ENCODE peak calls at places on chromosomes 12 and 14, in six cellular contexts. I is stimulated activated CD4-positive, alpha-beta T cell treated with anti-CD3 and anti-CD28 coated beads, Interleukin-4, amount 100 ng/mL, for 24 hours; Z is GM13976; U is stomach; O is GDM1; P is fibroblast of the conjunctiva. N is an unnamed sample.

GRCh38 chr14:72075649-72076334 is 143.6 kb downstream of the RGS6 start:
- DNase-seq in I (no peak), P (no peak), Z (no peak), U (no peak), O (no peak), N (no peak)

GRCh38 chr14:67999693-68000384 is 180.3 kb downstream of the RAD51B start:
- DNase-seq in P (no peak), Z (no peak), U (no peak), O (no peak), I (no peak), N (no peak)

GRCh38 chr14:93964820-93965286 is 11.5 kb downstream of the ASB2 start:
- DNase-seq in O (no peak), P (no peak), I (no peak), U (no peak), Z (no peak), N (no peak)

GRCh38 chr12:6603095-6603567 is 4.0 kb downstream of the CHD4 start:
- DNase-seq in I (peak), O (no peak), U (no peak), P (no peak), Z (no peak), N (peak)

GRCh38 chr12:113261847-113262470 is 40.7 kb downstream of the TPCN1 start:
- DNase-seq in I (peak), U (no peak), Z (no peak), P (no peak), O (no peak), N (peak)

GRCh38 chr14:104239866-104240301 is 101.5 kb downstream of the KIF26A start:
- DNase-seq in P (no peak), Z (no peak), O (no peak), U (peak), I (peak), N (no peak)

GRCh38 chr14:24941719-24942118 is 108.2 kb downstream of the STXBP6 start:
- DNase-seq in O (no peak), U (peak), Z (no peak), P (no peak), I (no peak), N (no peak)

GRCh38 chr14:67396381-67396965 is 15.5 kb downstream of the PLEK2 start:
- DNase-seq in P (no peak), Z (no peak), O (no peak), U (no peak), I (no peak), N (no peak)

GRCh38 chr14:91997492-91997891 is 42.4 kb downstream of the TRIP11 start:
- DNase-seq in Z (no peak), U (no peak), P (no peak), I (no peak), O (peak), N (no peak)

GRCh38 chr14:26820101-26820500 is 222.3 kb upstream of the NOVA1 start:
- DNase-seq in I (no peak), Z (no peak), P (peak), O (no peak), U (no peak), N (no peak)

GRCh38 chr14:99807413-99808132 is 14.4 kb downstream of the EML1 start:
- DNase-seq in U (no peak), O (no peak), I (no peak), P (no peak), Z (no peak), N (no peak)

GRCh38 chr14:100532154-100532915 is 54.9 kb downstream of the BEGAIN start:
- DNase-seq in P (no peak), I (peak), U (peak), O (no peak), Z (no peak), N (peak)

GRCh38 chr12:6235499-6235898 is 35.3 kb downstream of the CD9 start:
- DNase-seq in P (no peak), I (no peak), O (no peak), Z (no peak), U (peak), N (no peak)

GRCh38 chr14:95211721-95212504 is 54.6 kb upstream of the DICER1 start:
- DNase-seq in P (no peak), U (peak), O (no peak), Z (no peak), I (no peak), N (no peak)

GRCh38 chr12:81329088-81329487 is 251.2 kb downstream of the ACSS3 start:
- DNase-seq in P (no peak), Z (no peak), U (no peak), O (no peak), I (no peak), N (no peak)

GRCh38 chr12:15778126-15778525 is 11.1 kb downstream of the EPS8 start:
- DNase-seq in U (no peak), Z (no peak), P (no peak), O (no peak), I (no peak), N (no peak)

GRCh38 chr12:66203820-66204219 is 14.8 kb downstream of the IRAK3 start:
- DNase-seq in O (no peak), U (no peak), P (no peak), I (peak), Z (no peak), N (no peak)

GRCh38 chr12:590206-590750 is 73.0 kb downstream of the NINJ2 start:
- DNase-seq in P (no peak), O (no peak), U (no peak), I (no peak), Z (no peak), N (no peak)

GRCh38 chr14:39181026-39181692 is 6.1 kb downstream of the PNN start:
- DNase-seq in Z (no peak), P (no peak), U (no peak), I (no peak), O (no peak), N (no peak)

GRCh38 chr12:112450725-112451124 is 32.0 kb downstream of the PTPN11 start:
- DNase-seq in Z (no peak), O (no peak), I (no peak), U (no peak), P (no peak), N (no peak)

GRCh38 chr12:91871751-91872150 is 273.9 kb downstream of the BTG1 start:
- DNase-seq in I (no peak), P (no peak), Z (no peak), O (no peak), U (no peak), N (no peak)

GRCh38 chr12:18552829-18553228 is 185.0 kb downstream of the PLCZ1 start:
- DNase-seq in P (no peak), O (no peak), Z (no peak), U (no peak), I (no peak), N (no peak)

GRCh38 chr12:133120385-133121191 is 9.5 kb downstream of the ZNF891 start:
- DNase-seq in P (no peak), I (no peak), Z (no peak), U (no peak), O (no peak), N (no peak)

GRCh38 chr14:23441076-23441475 is 5.6 kb upstream of the MYH7 start:
- DNase-seq in I (no peak), Z (no peak), O (no peak), U (no peak), P (no peak), N (no peak)

GRCh38 chr12:128012110-128012509 is 254.9 kb upstream of the TMEM132C start:
- DNase-seq in I (no peak), P (no peak), U (no peak), O (no peak), Z (no peak), N (no peak)

GRCh38 chr12:8449293-8449944 is 6.3 kb upstream of the CLEC6A start:
- DNase-seq in U (no peak), O (no peak), Z (no peak), I (no peak), P (no peak), N (peak)

GRCh38 chr12:40313928-40314327 is 89.1 kb downstream of the LRRK2 start:
- DNase-seq in I (no peak), P (no peak), Z (peak), O (no peak), U (no peak), N (no peak)

GRCh38 chr12:12718853-12719252 is 1.7 kb downstream of the CDKN1B start:
- DNase-seq in U (no peak), P (no peak), O (no peak), I (peak), Z (no peak), N (no peak)

GRCh38 chr12:46402451-46402850 is 29.9 kb upstream of the SLC38A2 start:
- DNase-seq in I (no peak), P (no peak), U (no peak), O (no peak), Z (no peak), N (no peak)

GRCh38 chr14:21749306-21749868 is 75.8 kb upstream of the OR4E1 start:
- DNase-seq in Z (no peak), P (no peak), O (no peak), U (no peak), I (no peak), N (no peak)

GRCh38 chr12:112170376-112170775 is 45.0 kb downstream of the TRAFD1 start:
- DNase-seq in Z (peak), I (peak), U (no peak), O (no peak), P (peak), N (peak)

GRCh38 chr12:113514602-113515001 is 42.9 kb upstream of the LHX5 start:
- DNase-seq in O (no peak), P (no peak), U (no peak), I (no peak), Z (no peak), N (no peak)

GRCh38 chr12:76109879-76110278 is 25.4 kb upstream of the NAP1L1 start:
- DNase-seq in U (no peak), I (no peak), O (no peak), P (no peak), Z (no peak), N (no peak)

GRCh38 chr12:93803408-93803807 is 126.2 kb downstream of the CRADD start:
- DNase-seq in I (no peak), P (peak), U (no peak), O (no peak), Z (no peak), N (no peak)

GRCh38 chr14:61876362-61877049 is 114.3 kb downstream of the SNAPC1 start:
- DNase-seq in O (no peak), P (no peak), U (no peak), I (no peak), Z (no peak), N (no peak)

GRCh38 chr12:49536526-49537195 is 2.2 kb upstream of the KCNH3 start:
- DNase-seq in P (no peak), U (peak), O (no peak), I (no peak), Z (no peak), N (no peak)

N was measured in activated CD4-positive, alpha-beta memory T cell treated with anti-CD3 and anti-CD28 coated beads for 36 hours.